ENCODE peak calls at places on chromosomes 5 and 9, in five cellular contexts. T is HCT116, U is HepG2, B is K562, M is SK-N-SH. G is an unnamed sample.
A peak's percentile ranks its signal among the peaks of the same experiment; 100 is the strongest.

GRCh38 chr9:37760416-37761165 is 7.0 kb downstream of the TRMT10B start:
- DNase-seq in M (no peak), B (no peak), T (no peak), U (peak; percentile 20), G (no peak)

GRCh38 chr5:61498121-61498520 is 166.1 kb downstream of the ZSWIM6 start:
- DNase-seq in B (no peak), U (no peak), M (no peak), T (no peak), G (no peak)

GRCh38 chr5:151082976-151083651 is 2.3 kb upstream of the TNIP1 start:
- DNase-seq in B (no peak), M (no peak), T (no peak), U (no peak), G (no peak)

GRCh38 chr9:87206064-87206661 is 258.9 kb upstream of the GAS1 start:
- DNase-seq in B (no peak), M (no peak), T (no peak), U (no peak), G (no peak)

GRCh38 chr9:110452227-110452801 is 114.7 kb upstream of the TXNDC8 start:
- DNase-seq in M (no peak), T (no peak), U (no peak), B (no peak), G (no peak)

GRCh38 chr5:4551034-4551433 is 589.1 kb upstream of the ADAMTS16 start:
- DNase-seq in M (no peak), U (no peak), B (no peak), T (no peak), G (no peak)

GRCh38 chr5:90390933-90391332 is 18.6 kb downstream of the CETN3 start:
- DNase-seq in M (no peak), U (no peak), T (no peak), B (no peak), G (no peak)

GRCh38 chr5:146521403-146522106 is 5.6 kb upstream of the GPR151 start:
- DNase-seq in B (no peak), U (peak; percentile 18), T (no peak), M (no peak), G (no peak)

GRCh38 chr9:86337469-86338107 is 16.6 kb downstream of the TUT7 start:
- DNase-seq in T (no peak), U (no peak), M (no peak), B (no peak), G (no peak)

GRCh38 chr5:158172005-158172404 is 313.1 kb upstream of the CLINT1 start:
- DNase-seq in T (no peak), M (no peak), U (no peak), B (no peak), G (no peak)
- H3K9me3 ChIP-seq in T (no peaks in the 10 kb centered on the region), M (no peaks in the 10 kb centered on the region), U (no peaks in the 10 kb centered on the region), B (no peaks in the 10 kb centered on the region), G (no peaks in the 10 kb centered on the region)

GRCh38 chr9:98743818-98744611 is 35.3 kb upstream of the GABBR2 start:
- DNase-seq in B (no peak), M (no peak), U (no peak), T (no peak), G (no peak)

GRCh38 chr9:98745470-98745869 is 36.7 kb upstream of the GABBR2 start:
- DNase-seq in T (no peak), U (no peak), B (no peak), M (no peak), G (no peak)

GRCh38 chr9:98743329-98743728 is 34.6 kb upstream of the GABBR2 start:
- DNase-seq in T (no peak), M (no peak), B (no peak), U (no peak), G (no peak)

GRCh38 chr9:98740226-98740881 is 31.6 kb upstream of the GABBR2 start:
- DNase-seq in B (no peak), T (no peak), M (peak; percentile 69), U (no peak), G (no peak)

GRCh38 chr9:98742325-98743280 is 33.9 kb upstream of the GABBR2 start:
- DNase-seq in U (no peak), B (no peak), M (no peak), T (no peak), G (no peak)
- TF ChIP-seq SIN3A in U (no peak), B (no peak), M (no peak), T (no peak), G (no peak)

GRCh38 chr5:56396634-56397033 is 163.5 kb upstream of the ANKRD55 start:
- DNase-seq in B (no peak), M (no peak), U (no peak), T (no peak), G (no peak)
- H3K9me3 ChIP-seq in B (peaks cover 4% of the 10 kb centered on the region), M (peaks cover 13% of the 10 kb centered on the region), U (peaks cover 18% of the 10 kb centered on the region), T (peaks cover 4% of the 10 kb centered on the region), G (no peaks in the 10 kb centered on the region)

GRCh38 chr5:776862-777711 is 7.4 kb downstream of the ZDHHC11B start:
- DNase-seq in U (no peak), T (no peak), M (peak; percentile 20), B (peak; percentile 60), G (no peak)

GRCh38 chr5:775960-776861 is 8.3 kb downstream of the ZDHHC11B start:
- DNase-seq in B (peak; percentile 5), M (peak; percentile 38), T (no peak), U (no peak), G (no peak)

GRCh38 chr5:777756-778161 is 6.8 kb downstream of the ZDHHC11B start:
- DNase-seq in U (no peak), M (peak; percentile 41), T (no peak), B (peak; percentile 84), G (no peak)

GRCh38 chr5:773517-774264 is 10.8 kb downstream of the ZDHHC11B start:
- DNase-seq in T (no peak), B (peak; percentile 3), M (peak; percentile 34), U (no peak), G (no peak)
- TF ChIP-seq SIN3A in T (no peak), B (no peak), M (no peak), U (no peak), G (no peak)

DNA sequence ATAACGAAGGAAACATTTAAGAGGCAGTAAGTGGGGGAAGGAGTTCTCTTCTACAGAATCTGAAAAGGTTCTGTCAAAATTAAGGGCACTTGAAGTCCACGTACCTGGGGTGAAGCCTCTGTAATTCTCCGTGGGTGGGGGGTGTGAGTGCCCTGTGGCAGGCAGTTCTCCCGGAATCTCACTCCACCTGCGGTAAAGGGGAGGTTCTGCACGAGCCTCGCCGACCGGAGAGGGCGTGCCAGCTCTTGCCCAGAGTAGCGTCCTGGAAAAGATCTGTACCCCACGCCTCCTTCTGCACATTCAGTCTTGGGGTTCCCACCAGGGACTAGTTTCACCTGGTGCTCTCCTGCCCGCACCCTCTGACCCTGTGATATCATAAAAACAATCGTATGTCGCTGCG is 115.7 kb upstream of the FCN2 start:
- DNase-seq in M (no peak), B (no peak), U (no peak), T (no peak), G (no peak)
- H3K9me3 ChIP-seq in M (no peaks in the 10 kb centered on the region), B (no peaks in the 10 kb centered on the region), U (no peaks in the 10 kb centered on the region), T (no peaks in the 10 kb centered on the region), G (no peaks in the 10 kb centered on the region)

G was measured in Panc1.